ENCODE peak calls at places on chromosome 9, in six cellular contexts. One of them, this sample, is unnamed.

GRCh38 chr9:84317563-84317962 is 23.0 kb downstream of the SLC28A3 start:
- DNase-seq in brain microvascular endothelial cell: no peak
- DNase-seq in ascending aorta: no peak
- DNase-seq in effector memory CD4-positive, alpha-beta T cell: no peak
- DNase-seq in H9: no peak
- DNase-seq in GM23248: no peak
- DNase-seq in this sample: no peak

GRCh38 chr9:93945400-93946337 is 9.5 kb downstream of the BARX1 start:
- DNase-seq in ascending aorta: no peak
- DNase-seq in brain microvascular endothelial cell: no peak
- DNase-seq in GM23248: peak
- DNase-seq in effector memory CD4-positive, alpha-beta T cell: no peak
- DNase-seq in H9: no peak
- DNase-seq in this sample: no peak

GRCh38 chr9:20032413-20033006 is 243.7 kb upstream of the SLC24A2 start:
- DNase-seq in effector memory CD4-positive, alpha-beta T cell: no peak
- DNase-seq in ascending aorta: no peak
- DNase-seq in brain microvascular endothelial cell: no peak
- DNase-seq in GM23248: no peak
- DNase-seq in H9: no peak
- DNase-seq in this sample: no peak

GRCh38 chr9:2271426-2271825 is 256.3 kb downstream of the SMARCA2 start:
- DNase-seq in ascending aorta: no peak
- DNase-seq in brain microvascular endothelial cell: no peak
- DNase-seq in GM23248: peak
- DNase-seq in H9: peak
- DNase-seq in effector memory CD4-positive, alpha-beta T cell: no peak
- DNase-seq in this sample: no peak

GRCh38 chr9:89969156-89969566 is 364.3 kb downstream of the GADD45G start:
- DNase-seq in ascending aorta: no peak
- DNase-seq in GM23248: peak
- DNase-seq in effector memory CD4-positive, alpha-beta T cell: no peak
- DNase-seq in H9: no peak
- DNase-seq in brain microvascular endothelial cell: no peak
- DNase-seq in this sample: no peak

GRCh38 chr9:84404095-84404686 is 63.6 kb upstream of the SLC28A3 start:
- DNase-seq in GM23248: peak
- DNase-seq in ascending aorta: no peak
- DNase-seq in effector memory CD4-positive, alpha-beta T cell: no peak
- DNase-seq in H9: peak
- DNase-seq in brain microvascular endothelial cell: no peak
- DNase-seq in this sample: no peak

GRCh38 chr9:37486616-37487544 is 1.1 kb downstream of the POLR1E start:
- DNase-seq in brain microvascular endothelial cell: peak
- DNase-seq in H9: no peak
- DNase-seq in ascending aorta: peak
- DNase-seq in GM23248: peak
- DNase-seq in effector memory CD4-positive, alpha-beta T cell: no peak
- DNase-seq in this sample: peak

GRCh38 chr9:103574056-103574455 is 520.1 kb upstream of the SMC2 start:
- DNase-seq in brain microvascular endothelial cell: peak
- DNase-seq in effector memory CD4-positive, alpha-beta T cell: no peak
- DNase-seq in H9: no peak
- DNase-seq in ascending aorta: no peak
- DNase-seq in GM23248: no peak
- DNase-seq in this sample: no peak

GRCh38 chr9:95778957-95779356 is 96.5 kb upstream of the ERCC6L2 start:
- DNase-seq in ascending aorta: no peak
- DNase-seq in brain microvascular endothelial cell: no peak
- DNase-seq in GM23248: peak
- DNase-seq in H9: no peak
- DNase-seq in effector memory CD4-positive, alpha-beta T cell: no peak
- DNase-seq in this sample: no peak

GRCh38 chr9:89953824-89954223 is 349.0 kb downstream of the GADD45G start:
- DNase-seq in H9: no peak
- DNase-seq in ascending aorta: no peak
- DNase-seq in effector memory CD4-positive, alpha-beta T cell: no peak
- DNase-seq in GM23248: no peak
- DNase-seq in brain microvascular endothelial cell: no peak
- DNase-seq in this sample: no peak

GRCh38 chr9:81266086-81266485 is 423.3 kb downstream of the TLE1 start:
- DNase-seq in effector memory CD4-positive, alpha-beta T cell: no peak
- DNase-seq in GM23248: no peak
- DNase-seq in brain microvascular endothelial cell: peak
- DNase-seq in H9: no peak
- DNase-seq in ascending aorta: no peak
- DNase-seq in this sample: no peak

GRCh38 chr9:20692554-20692953 is 8.5 kb downstream of the FOCAD start:
- DNase-seq in ascending aorta: no peak
- DNase-seq in effector memory CD4-positive, alpha-beta T cell: no peak
- DNase-seq in H9: no peak
- DNase-seq in GM23248: no peak
- DNase-seq in brain microvascular endothelial cell: peak
- DNase-seq in this sample: no peak

GRCh38 chr9:129237804-129238203 is 59.7 kb upstream of the IER5L start:
- DNase-seq in effector memory CD4-positive, alpha-beta T cell: no peak
- DNase-seq in GM23248: no peak
- DNase-seq in brain microvascular endothelial cell: no peak
- DNase-seq in ascending aorta: no peak
- DNase-seq in H9: no peak
- DNase-seq in this sample: no peak

GRCh38 chr9:132609829-132610228 is 27.4 kb downstream of the BARHL1 start:
- DNase-seq in H9: no peak
- DNase-seq in effector memory CD4-positive, alpha-beta T cell: no peak
- DNase-seq in GM23248: peak
- DNase-seq in ascending aorta: no peak
- DNase-seq in brain microvascular endothelial cell: peak
- DNase-seq in this sample: no peak

GRCh38 chr9:132723809-132724208 is 53.5 kb downstream of the GTF3C4 start:
- DNase-seq in brain microvascular endothelial cell: no peak
- DNase-seq in H9: no peak
- DNase-seq in effector memory CD4-positive, alpha-beta T cell: no peak
- DNase-seq in ascending aorta: no peak
- DNase-seq in GM23248: no peak
- DNase-seq in this sample: no peak

GRCh38 chr9:110452227-110452801 is 114.7 kb upstream of the TXNDC8 start:
- DNase-seq in H9: no peak
- DNase-seq in effector memory CD4-positive, alpha-beta T cell: no peak
- DNase-seq in GM23248: peak
- DNase-seq in brain microvascular endothelial cell: no peak
- DNase-seq in ascending aorta: no peak
- DNase-seq in this sample: no peak

GRCh38 chr9:71446499-71447411 is 321.6 kb downstream of the CEMIP2 start:
- DNase-seq in brain microvascular endothelial cell: peak
- DNase-seq in effector memory CD4-positive, alpha-beta T cell: no peak
- DNase-seq in GM23248: peak
- DNase-seq in ascending aorta: no peak
- DNase-seq in H9: peak
- DNase-seq in this sample: no peak

GRCh38 chr9:116144038-116144437 is 9.6 kb upstream of the PAPPA start:
- DNase-seq in H9: no peak
- DNase-seq in effector memory CD4-positive, alpha-beta T cell: no peak
- DNase-seq in ascending aorta: no peak
- DNase-seq in brain microvascular endothelial cell: peak
- DNase-seq in GM23248: peak
- DNase-seq in this sample: no peak

GRCh38 chr9:68983008-68983411 is 30.9 kb downstream of the PRKACG start:
- DNase-seq in ascending aorta: no peak
- DNase-seq in H9: no peak
- DNase-seq in GM23248: no peak
- DNase-seq in brain microvascular endothelial cell: no peak
- DNase-seq in effector memory CD4-positive, alpha-beta T cell: no peak
- DNase-seq in this sample: no peak

GRCh38 chr9:95229230-95229933 is 88.1 kb downstream of the FANCC start:
- DNase-seq in brain microvascular endothelial cell: no peak
- DNase-seq in effector memory CD4-positive, alpha-beta T cell: no peak
- DNase-seq in ascending aorta: no peak
- DNase-seq in GM23248: no peak
- DNase-seq in H9: no peak
- DNase-seq in this sample: no peak

GRCh38 chr9:87008667-87009066 is 61.4 kb upstream of the GAS1 start:
- DNase-seq in H9: no peak
- DNase-seq in ascending aorta: no peak
- DNase-seq in GM23248: no peak
- DNase-seq in effector memory CD4-positive, alpha-beta T cell: no peak
- DNase-seq in brain microvascular endothelial cell: no peak
- DNase-seq in this sample: no peak

DNA sequence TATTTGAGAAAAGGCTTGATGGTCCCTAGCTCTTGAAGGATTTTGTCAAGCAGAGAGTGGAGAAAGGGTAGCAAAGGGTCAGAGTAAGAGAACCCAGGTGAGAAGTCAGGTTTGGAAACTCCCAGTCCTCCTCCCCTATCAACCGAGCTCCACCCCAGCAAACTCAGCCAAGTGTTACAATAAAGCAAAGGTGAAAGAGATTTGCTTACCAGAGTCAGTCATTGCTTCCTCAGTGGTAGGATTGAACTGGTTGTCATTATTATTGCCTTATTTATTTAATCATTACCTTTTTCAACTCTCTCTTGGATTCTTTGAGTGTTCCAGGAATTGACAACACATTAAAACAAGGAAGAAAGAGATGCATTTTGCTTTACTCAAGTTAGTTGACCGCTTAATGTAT is 80.5 kb downstream of the RFK start:
- DNase-seq in brain microvascular endothelial cell: no peak
- DNase-seq in H9: no peak
- DNase-seq in effector memory CD4-positive, alpha-beta T cell: no peak
- DNase-seq in ascending aorta: no peak
- DNase-seq in GM23248: no peak
- DNase-seq in this sample: no peak
- H3K27ac ChIP-seq in brain microvascular endothelial cell: no peak
- H3K27ac ChIP-seq in H9: no peak
- H3K27ac ChIP-seq in effector memory CD4-positive, alpha-beta T cell: no peak
- H3K27ac ChIP-seq in ascending aorta: no peak
- H3K27ac ChIP-seq in GM23248: no peak
- H3K27ac ChIP-seq in this sample: no peak

GRCh38 chr9:126062158-126062929 is 264.3 kb upstream of the MVB12B start:
- DNase-seq in brain microvascular endothelial cell: no peak
- DNase-seq in ascending aorta: no peak
- DNase-seq in effector memory CD4-positive, alpha-beta T cell: no peak
- DNase-seq in GM23248: no peak
- DNase-seq in H9: no peak
- DNase-seq in this sample: no peak
- H3K27ac ChIP-seq in brain microvascular endothelial cell: no peak
- H3K27ac ChIP-seq in ascending aorta: no peak
- H3K27ac ChIP-seq in effector memory CD4-positive, alpha-beta T cell: no peak
- H3K27ac ChIP-seq in GM23248: no peak
- H3K27ac ChIP-seq in H9: no peak
- H3K27ac ChIP-seq in this sample: no peak

GRCh38 chr9:121572581-121572980 is 72.9 kb upstream of the GGTA1 start:
- DNase-seq in GM23248: no peak
- DNase-seq in effector memory CD4-positive, alpha-beta T cell: no peak
- DNase-seq in H9: no peak
- DNase-seq in ascending aorta: no peak
- DNase-seq in brain microvascular endothelial cell: no peak
- DNase-seq in this sample: no peak

GRCh38 chr9:121573717-121574485 is 74.3 kb upstream of the GGTA1 start:
- DNase-seq in GM23248: no peak
- DNase-seq in effector memory CD4-positive, alpha-beta T cell: no peak
- DNase-seq in ascending aorta: no peak
- DNase-seq in H9: no peak
- DNase-seq in brain microvascular endothelial cell: no peak
- DNase-seq in this sample: no peak

GRCh38 chr9:121576281-121577075 is 75.0 kb upstream of the DAB2IP start:
- DNase-seq in brain microvascular endothelial cell: no peak
- DNase-seq in H9: no peak
- DNase-seq in effector memory CD4-positive, alpha-beta T cell: no peak
- DNase-seq in GM23248: no peak
- DNase-seq in ascending aorta: no peak
- DNase-seq in this sample: no peak

GRCh38 chr9:121574771-121575519 is 75.3 kb upstream of the GGTA1 start:
- DNase-seq in brain microvascular endothelial cell: no peak
- DNase-seq in H9: no peak
- DNase-seq in ascending aorta: no peak
- DNase-seq in GM23248: no peak
- DNase-seq in effector memory CD4-positive, alpha-beta T cell: no peak
- DNase-seq in this sample: no peak

DNA sequence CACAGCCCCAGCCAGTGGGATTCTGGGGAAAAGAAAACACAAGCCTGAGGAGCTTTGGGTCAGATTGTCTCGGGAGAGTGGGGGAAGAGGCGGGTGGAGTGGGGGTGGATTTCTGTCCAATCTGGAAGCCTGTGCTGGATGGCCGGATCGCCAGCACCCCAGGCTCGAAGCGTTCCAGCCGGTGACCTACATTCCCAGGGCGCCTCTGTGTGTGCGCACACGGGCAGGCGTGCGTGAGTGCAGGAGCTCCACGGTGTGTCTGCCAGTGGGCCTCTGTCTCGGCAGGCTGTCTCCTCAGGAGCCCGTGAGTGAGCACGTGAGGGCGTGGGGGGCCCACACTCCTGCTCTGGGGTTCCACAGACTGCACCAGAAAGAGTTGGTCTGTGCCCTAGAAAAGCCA is 74.2 kb upstream of the DAB2IP start:
- DNase-seq in brain microvascular endothelial cell: no peak
- DNase-seq in ascending aorta: no peak
- DNase-seq in H9: no peak
- DNase-seq in GM23248: no peak
- DNase-seq in effector memory CD4-positive, alpha-beta T cell: no peak
- DNase-seq in this sample: no peak
- H3K27ac ChIP-seq in brain microvascular endothelial cell: no peak
- H3K27ac ChIP-seq in ascending aorta: no peak
- H3K27ac ChIP-seq in H9: no peak
- H3K27ac ChIP-seq in GM23248: no peak
- H3K27ac ChIP-seq in effector memory CD4-positive, alpha-beta T cell: no peak
- H3K27ac ChIP-seq in this sample: no peak

GRCh38 chr9:136925414-136926153 is 19.0 kb downstream of the FBXW5 start:
- DNase-seq in ascending aorta: no peak
- DNase-seq in H9: peak
- DNase-seq in GM23248: no peak
- DNase-seq in effector memory CD4-positive, alpha-beta T cell: no peak
- DNase-seq in brain microvascular endothelial cell: no peak
- DNase-seq in this sample: no peak

GRCh38 chr9:136928591-136928990 is 15.9 kb downstream of the FBXW5 start:
- DNase-seq in H9: peak
- DNase-seq in effector memory CD4-positive, alpha-beta T cell: no peak
- DNase-seq in GM23248: no peak
- DNase-seq in ascending aorta: no peak
- DNase-seq in brain microvascular endothelial cell: no peak
- DNase-seq in this sample: no peak

GRCh38 chr9:136927343-136928261 is 16.9 kb downstream of the FBXW5 start:
- DNase-seq in GM23248: no peak
- DNase-seq in effector memory CD4-positive, alpha-beta T cell: no peak
- DNase-seq in H9: peak
- DNase-seq in brain microvascular endothelial cell: peak
- DNase-seq in ascending aorta: no peak
- DNase-seq in this sample: no peak

GRCh38 chr9:136926154-136926704 is 18.3 kb downstream of the FBXW5 start:
- DNase-seq in ascending aorta: no peak
- DNase-seq in GM23248: no peak
- DNase-seq in H9: peak
- DNase-seq in effector memory CD4-positive, alpha-beta T cell: no peak
- DNase-seq in brain microvascular endothelial cell: peak
- DNase-seq in this sample: no peak

DNA sequence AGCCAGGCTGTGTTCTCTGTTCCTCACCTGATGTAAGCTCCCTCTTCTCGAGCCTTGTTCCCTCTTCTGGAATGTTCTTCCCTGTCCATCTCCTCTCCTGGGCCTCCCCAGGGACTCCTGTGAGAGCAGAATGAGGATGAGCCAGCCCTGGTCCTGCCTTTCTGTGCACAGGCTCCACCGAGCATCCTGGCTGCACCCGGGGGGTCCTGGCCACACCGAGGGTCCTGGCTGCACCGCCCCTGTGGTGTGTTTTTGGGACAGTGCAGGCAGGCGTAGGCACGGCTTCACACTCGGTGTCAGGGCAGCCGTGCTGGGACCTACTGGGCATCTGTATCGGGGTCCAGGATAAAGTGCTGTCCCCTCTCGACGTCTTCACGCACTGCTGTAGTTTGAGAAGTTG is 17.8 kb downstream of the FBXW5 start:
- DNase-seq in ascending aorta: no peak
- DNase-seq in brain microvascular endothelial cell: no peak
- DNase-seq in H9: peak
- DNase-seq in effector memory CD4-positive, alpha-beta T cell: no peak
- DNase-seq in GM23248: no peak
- DNase-seq in this sample: no peak
- H3K27ac ChIP-seq in ascending aorta: no peak
- H3K27ac ChIP-seq in brain microvascular endothelial cell: no peak
- H3K27ac ChIP-seq in H9: no peak
- H3K27ac ChIP-seq in effector memory CD4-positive, alpha-beta T cell: no peak
- H3K27ac ChIP-seq in GM23248: no peak
- H3K27ac ChIP-seq in this sample: no peak

This sample was measured in substantia nigra.